ENCODE peak calls at places on chromosomes 6 and 20, in eight cellular contexts. One of them, this sample, is unnamed.

GRCh38 chr6:164109770-164110140 is 695.2 kb downstream of the QKI start:
- DNase-seq in ovary: no peak
- DNase-seq in lower lobe of right lung: peak; percentile 60
- DNase-seq in mammary epithelial cell: no peak
- DNase-seq in NCI-H1417: no peak
- DNase-seq in activated gamma-delta T cell treated with anti-CD3 and anti-CD28 coated beads, Interleukin-2, amount 50 U/mL, for 16 hours: no peak
- DNase-seq in AML-193: peak; percentile 10
- DNase-seq in amygdala: no peak
- DNase-seq in this sample: peak; percentile 28

GRCh38 chr20:10433014-10433622 is 904 bp downstream of the MKKS start:
- DNase-seq in amygdala: no peak
- DNase-seq in activated gamma-delta T cell treated with anti-CD3 and anti-CD28 coated beads, Interleukin-2, amount 50 U/mL, for 16 hours: no peak
- DNase-seq in AML-193: no peak
- DNase-seq in NCI-H1417: no peak
- DNase-seq in lower lobe of right lung: no peak
- DNase-seq in ovary: no peak
- DNase-seq in mammary epithelial cell: peak; percentile 22
- DNase-seq in this sample: no peak

GRCh38 chr6:3746119-3746691 is 5.3 kb downstream of the PXDC1 start:
- DNase-seq in activated gamma-delta T cell treated with anti-CD3 and anti-CD28 coated beads, Interleukin-2, amount 50 U/mL, for 16 hours: no peak
- DNase-seq in ovary: no peak
- DNase-seq in lower lobe of right lung: no peak
- DNase-seq in amygdala: no peak
- DNase-seq in mammary epithelial cell: no peak
- DNase-seq in NCI-H1417: no peak
- DNase-seq in AML-193: no peak
- DNase-seq in this sample: no peak

GRCh38 chr20:19975436-19975799 is 41.7 kb upstream of the NAA20 start:
- DNase-seq in ovary: peak; percentile 32
- DNase-seq in mammary epithelial cell: no peak
- DNase-seq in amygdala: no peak
- DNase-seq in activated gamma-delta T cell treated with anti-CD3 and anti-CD28 coated beads, Interleukin-2, amount 50 U/mL, for 16 hours: no peak
- DNase-seq in lower lobe of right lung: peak; percentile 52
- DNase-seq in NCI-H1417: no peak
- DNase-seq in AML-193: no peak
- DNase-seq in this sample: no peak

GRCh38 chr20:29689411-29690225 is 1567.8 kb upstream of the DEFB115 start:
- DNase-seq in AML-193: no peak
- DNase-seq in activated gamma-delta T cell treated with anti-CD3 and anti-CD28 coated beads, Interleukin-2, amount 50 U/mL, for 16 hours: no peak
- DNase-seq in NCI-H1417: peak; percentile 82
- DNase-seq in amygdala: no peak
- DNase-seq in mammary epithelial cell: no peak
- DNase-seq in ovary: no peak
- DNase-seq in lower lobe of right lung: peak; percentile 32
- DNase-seq in this sample: no peak

GRCh38 chr20:53763707-53764415 is 170.2 kb upstream of the ZNF217 start:
- DNase-seq in activated gamma-delta T cell treated with anti-CD3 and anti-CD28 coated beads, Interleukin-2, amount 50 U/mL, for 16 hours: no peak
- DNase-seq in lower lobe of right lung: no peak
- DNase-seq in amygdala: no peak
- DNase-seq in AML-193: no peak
- DNase-seq in NCI-H1417: no peak
- DNase-seq in mammary epithelial cell: no peak
- DNase-seq in ovary: no peak
- DNase-seq in this sample: no peak

GRCh38 chr20:54153847-54154246 is 19.9 kb downstream of the CYP24A1 start:
- DNase-seq in lower lobe of right lung: no peak
- DNase-seq in AML-193: no peak
- DNase-seq in ovary: no peak
- DNase-seq in amygdala: no peak
- DNase-seq in activated gamma-delta T cell treated with anti-CD3 and anti-CD28 coated beads, Interleukin-2, amount 50 U/mL, for 16 hours: no peak
- DNase-seq in NCI-H1417: no peak
- DNase-seq in mammary epithelial cell: no peak
- DNase-seq in this sample: no peak

GRCh38 chr20:32387262-32387661 is 29.1 kb downstream of the ASXL1 start:
- DNase-seq in ovary: no peak
- DNase-seq in lower lobe of right lung: no peak
- DNase-seq in amygdala: no peak
- DNase-seq in AML-193: peak; percentile 38
- DNase-seq in NCI-H1417: no peak
- DNase-seq in mammary epithelial cell: no peak
- DNase-seq in activated gamma-delta T cell treated with anti-CD3 and anti-CD28 coated beads, Interleukin-2, amount 50 U/mL, for 16 hours: peak; percentile 14
- DNase-seq in this sample: peak; percentile 83

GRCh38 chr6:151808331-151809241 is 1.1 kb downstream of the ESR1 start:
- DNase-seq in mammary epithelial cell: peak; percentile 5
- DNase-seq in AML-193: no peak
- DNase-seq in ovary: peak; percentile 44
- DNase-seq in activated gamma-delta T cell treated with anti-CD3 and anti-CD28 coated beads, Interleukin-2, amount 50 U/mL, for 16 hours: no peak
- DNase-seq in NCI-H1417: peak; percentile 58
- DNase-seq in amygdala: no peak
- DNase-seq in lower lobe of right lung: no peak
- DNase-seq in this sample: no peak

GRCh38 chr6:18388252-18388651 is 1.1 kb downstream of the RNF144B start:
- DNase-seq in lower lobe of right lung: no peak
- DNase-seq in NCI-H1417: peak; percentile 42
- DNase-seq in AML-193: peak; percentile 46
- DNase-seq in ovary: no peak
- DNase-seq in amygdala: no peak
- DNase-seq in mammary epithelial cell: peak; percentile 68
- DNase-seq in activated gamma-delta T cell treated with anti-CD3 and anti-CD28 coated beads, Interleukin-2, amount 50 U/mL, for 16 hours: no peak
- DNase-seq in this sample: no peak

GRCh38 chr20:50320910-50321796 is 130.5 kb downstream of the CEBPB start:
- DNase-seq in NCI-H1417: no peak
- DNase-seq in ovary: peak; percentile 97
- DNase-seq in AML-193: no peak
- DNase-seq in amygdala: no peak
- DNase-seq in activated gamma-delta T cell treated with anti-CD3 and anti-CD28 coated beads, Interleukin-2, amount 50 U/mL, for 16 hours: no peak
- DNase-seq in lower lobe of right lung: peak; percentile 93
- DNase-seq in mammary epithelial cell: peak; percentile 99
- DNase-seq in this sample: no peak

GRCh38 chr6:132490024-132490423 is 22.9 kb downstream of the STX7 start:
- DNase-seq in lower lobe of right lung: no peak
- DNase-seq in amygdala: no peak
- DNase-seq in ovary: no peak
- DNase-seq in NCI-H1417: no peak
- DNase-seq in mammary epithelial cell: no peak
- DNase-seq in AML-193: no peak
- DNase-seq in activated gamma-delta T cell treated with anti-CD3 and anti-CD28 coated beads, Interleukin-2, amount 50 U/mL, for 16 hours: no peak
- DNase-seq in this sample: peak; percentile 59

GRCh38 chr20:7629880-7630279 is 310.4 kb downstream of the HAO1 start:
- DNase-seq in mammary epithelial cell: peak; percentile 12
- DNase-seq in AML-193: no peak
- DNase-seq in NCI-H1417: no peak
- DNase-seq in activated gamma-delta T cell treated with anti-CD3 and anti-CD28 coated beads, Interleukin-2, amount 50 U/mL, for 16 hours: no peak
- DNase-seq in ovary: no peak
- DNase-seq in lower lobe of right lung: no peak
- DNase-seq in amygdala: no peak
- DNase-seq in this sample: no peak

GRCh38 chr6:132314432-132314831 is 86.8 kb downstream of the MOXD1 start:
- DNase-seq in ovary: no peak
- DNase-seq in activated gamma-delta T cell treated with anti-CD3 and anti-CD28 coated beads, Interleukin-2, amount 50 U/mL, for 16 hours: no peak
- DNase-seq in lower lobe of right lung: no peak
- DNase-seq in AML-193: no peak
- DNase-seq in NCI-H1417: no peak
- DNase-seq in mammary epithelial cell: no peak
- DNase-seq in amygdala: no peak
- DNase-seq in this sample: no peak

GRCh38 chr20:57783196-57783595 is 73.4 kb upstream of the PMEPA1 start:
- DNase-seq in mammary epithelial cell: no peak
- DNase-seq in NCI-H1417: no peak
- DNase-seq in AML-193: no peak
- DNase-seq in activated gamma-delta T cell treated with anti-CD3 and anti-CD28 coated beads, Interleukin-2, amount 50 U/mL, for 16 hours: no peak
- DNase-seq in lower lobe of right lung: no peak
- DNase-seq in amygdala: no peak
- DNase-seq in ovary: no peak
- DNase-seq in this sample: no peak

GRCh38 chr6:158911746-158912158 is 88.2 kb downstream of the RSPH3 start:
- DNase-seq in amygdala: no peak
- DNase-seq in lower lobe of right lung: no peak
- DNase-seq in ovary: no peak
- DNase-seq in activated gamma-delta T cell treated with anti-CD3 and anti-CD28 coated beads, Interleukin-2, amount 50 U/mL, for 16 hours: peak; percentile 26
- DNase-seq in AML-193: no peak
- DNase-seq in mammary epithelial cell: peak; percentile 31
- DNase-seq in NCI-H1417: peak; percentile 76
- DNase-seq in this sample: no peak

GRCh38 chr20:10131612-10132345 is 86.9 kb upstream of the SNAP25 start:
- DNase-seq in NCI-H1417: peak; percentile 36
- DNase-seq in AML-193: no peak
- DNase-seq in ovary: peak; percentile 73
- DNase-seq in lower lobe of right lung: no peak
- DNase-seq in activated gamma-delta T cell treated with anti-CD3 and anti-CD28 coated beads, Interleukin-2, amount 50 U/mL, for 16 hours: no peak
- DNase-seq in amygdala: peak; percentile 44
- DNase-seq in mammary epithelial cell: peak; percentile 15
- DNase-seq in this sample: no peak